ENCODE peak calls at places on chromosomes 3 and 15, in eight cellular contexts. One of them, this sample, is unnamed.

GRCh38 chr15:67720556-67721175 is 104.6 kb upstream of the SKOR1 start:
- DNase-seq in H1: no peak
- DNase-seq in HepG2: no peak
- DNase-seq in GM23338: no peak
- DNase-seq in GM12878: no peak
- DNase-seq in endothelial cell of umbilical vein: no peak
- DNase-seq in HCT116: no peak
- DNase-seq in K562: peak; percentile 37
- DNase-seq in this sample: no peak

GRCh38 chr15:88450125-88450798 is 16.9 kb downstream of the MRPL46 start:
- DNase-seq in H1: peak; percentile 98
- DNase-seq in HepG2: peak; percentile 53
- DNase-seq in GM23338: peak; percentile 91
- DNase-seq in GM12878: no peak
- DNase-seq in endothelial cell of umbilical vein: peak; percentile 61
- DNase-seq in HCT116: peak; percentile 49
- DNase-seq in K562: peak; percentile 81
- DNase-seq in this sample: no peak

GRCh38 chr3:170228093-170228766 is 6.0 kb downstream of the PRKCI start:
- DNase-seq in H1: no peak
- DNase-seq in HepG2: no peak
- DNase-seq in GM23338: no peak
- DNase-seq in GM12878: no peak
- DNase-seq in endothelial cell of umbilical vein: no peak
- DNase-seq in HCT116: no peak
- DNase-seq in K562: no peak
- DNase-seq in this sample: no peak

GRCh38 chr3:4568831-4569230 is 75.7 kb downstream of the ITPR1 start:
- DNase-seq in H1: no peak
- DNase-seq in HepG2: no peak
- DNase-seq in GM23338: peak; percentile 57
- DNase-seq in GM12878: no peak
- DNase-seq in endothelial cell of umbilical vein: no peak
- DNase-seq in HCT116: no peak
- DNase-seq in K562: no peak
- DNase-seq in this sample: no peak

GRCh38 chr3:73510298-73510697 is 114.4 kb downstream of the PDZRN3 start:
- DNase-seq in H1: no peak
- DNase-seq in HepG2: no peak
- DNase-seq in GM23338: no peak
- DNase-seq in GM12878: no peak
- DNase-seq in endothelial cell of umbilical vein: no peak
- DNase-seq in HCT116: no peak
- DNase-seq in K562: no peak
- DNase-seq in this sample: no peak

GRCh38 chr15:90592144-90592887 is 62.6 kb downstream of the CRTC3 start:
- DNase-seq in H1: no peak
- DNase-seq in HepG2: peak; percentile 7
- DNase-seq in GM23338: no peak
- DNase-seq in GM12878: no peak
- DNase-seq in endothelial cell of umbilical vein: no peak
- DNase-seq in HCT116: no peak
- DNase-seq in K562: no peak
- DNase-seq in this sample: peak; percentile 61

GRCh38 chr3:161108840-161109239 is 3.7 kb upstream of the B3GALNT1 start:
- DNase-seq in H1: no peak
- DNase-seq in HepG2: no peak
- DNase-seq in GM23338: no peak
- DNase-seq in GM12878: no peak
- DNase-seq in endothelial cell of umbilical vein: no peak
- DNase-seq in HCT116: peak; percentile 22
- DNase-seq in K562: no peak
- DNase-seq in this sample: no peak

GRCh38 chr15:52677593-52677992 is 1.6 kb downstream of the ATOSA start:
- DNase-seq in H1: no peak
- DNase-seq in HepG2: no peak
- DNase-seq in GM23338: no peak
- DNase-seq in GM12878: peak; percentile 46
- DNase-seq in endothelial cell of umbilical vein: no peak
- DNase-seq in HCT116: no peak
- DNase-seq in K562: no peak
- DNase-seq in this sample: no peak

GRCh38 chr3:138898301-138898700 is 48.6 kb downstream of the FOXL2 start:
- DNase-seq in H1: no peak
- DNase-seq in HepG2: no peak
- DNase-seq in GM23338: no peak
- DNase-seq in GM12878: no peak
- DNase-seq in endothelial cell of umbilical vein: peak; percentile 50
- DNase-seq in HCT116: no peak
- DNase-seq in K562: peak; percentile 33
- DNase-seq in this sample: no peak

GRCh38 chr3:140863481-140864084 is 78.1 kb upstream of the SLC25A36 start:
- DNase-seq in H1: peak; percentile 77
- DNase-seq in HepG2: peak; percentile 49
- DNase-seq in GM23338: peak; percentile 87
- DNase-seq in GM12878: peak; percentile 44
- DNase-seq in endothelial cell of umbilical vein: peak; percentile 58
- DNase-seq in HCT116: peak; percentile 45
- DNase-seq in K562: peak; percentile 29
- DNase-seq in this sample: peak; percentile 82

GRCh38 chr15:70166506-70167087 is 68.9 kb upstream of the TLE3 start:
- DNase-seq in H1: no peak
- DNase-seq in HepG2: no peak
- DNase-seq in GM23338: no peak
- DNase-seq in GM12878: no peak
- DNase-seq in endothelial cell of umbilical vein: no peak
- DNase-seq in HCT116: no peak
- DNase-seq in K562: no peak
- DNase-seq in this sample: no peak

GRCh38 chr15:73781038-73781925 is 28.1 kb upstream of the INSYN1 start:
- DNase-seq in H1: peak; percentile 66
- DNase-seq in HepG2: no peak
- DNase-seq in GM23338: peak; percentile 55
- DNase-seq in GM12878: no peak
- DNase-seq in endothelial cell of umbilical vein: no peak
- DNase-seq in HCT116: no peak
- DNase-seq in K562: peak; percentile 73
- DNase-seq in this sample: no peak

GRCh38 chr15:75659141-75659771 is 11.5 kb downstream of the SNX33 start:
- DNase-seq in H1: no peak
- DNase-seq in HepG2: no peak
- DNase-seq in GM23338: no peak
- DNase-seq in GM12878: no peak
- DNase-seq in endothelial cell of umbilical vein: no peak
- DNase-seq in HCT116: no peak
- DNase-seq in K562: no peak
- DNase-seq in this sample: no peak

GRCh38 chr15:78100886-78101285 is 8.5 kb downstream of the SH2D7 start:
- DNase-seq in H1: no peak
- DNase-seq in HepG2: no peak
- DNase-seq in GM23338: no peak
- DNase-seq in GM12878: no peak
- DNase-seq in endothelial cell of umbilical vein: no peak
- DNase-seq in HCT116: no peak
- DNase-seq in K562: no peak
- DNase-seq in this sample: no peak

GRCh38 chr15:31522056-31522455 is 195.4 kb downstream of the KLF13 start:
- DNase-seq in H1: no peak
- DNase-seq in HepG2: no peak
- DNase-seq in GM23338: no peak
- DNase-seq in GM12878: no peak
- DNase-seq in endothelial cell of umbilical vein: no peak
- DNase-seq in HCT116: no peak
- DNase-seq in K562: no peak
- DNase-seq in this sample: no peak

GRCh38 chr3:76997733-76998132 is 42.2 kb upstream of the ROBO2 start:
- DNase-seq in H1: no peak
- DNase-seq in HepG2: no peak
- DNase-seq in GM23338: no peak
- DNase-seq in GM12878: no peak
- DNase-seq in endothelial cell of umbilical vein: no peak
- DNase-seq in HCT116: no peak
- DNase-seq in K562: no peak
- DNase-seq in this sample: no peak

GRCh38 chr3:113495035-113495434 is 19.9 kb downstream of the SPICE1 start:
- DNase-seq in H1: no peak
- DNase-seq in HepG2: peak; percentile 34
- DNase-seq in GM23338: peak; percentile 56
- DNase-seq in GM12878: no peak
- DNase-seq in endothelial cell of umbilical vein: peak; percentile 61
- DNase-seq in HCT116: peak; percentile 23
- DNase-seq in K562: no peak
- DNase-seq in this sample: no peak

GRCh38 chr3:106329505-106329904 is 460.7 kb upstream of the CBLB start:
- DNase-seq in H1: no peak
- DNase-seq in HepG2: no peak
- DNase-seq in GM23338: no peak
- DNase-seq in GM12878: no peak
- DNase-seq in endothelial cell of umbilical vein: no peak
- DNase-seq in HCT116: no peak
- DNase-seq in K562: no peak
- DNase-seq in this sample: no peak

GRCh38 chr3:170976190-170976519 is 50.4 kb downstream of the SLC2A2 start:
- DNase-seq in H1: no peak
- DNase-seq in HepG2: no peak
- DNase-seq in GM23338: no peak
- DNase-seq in GM12878: no peak
- DNase-seq in endothelial cell of umbilical vein: no peak
- DNase-seq in HCT116: no peak
- DNase-seq in K562: no peak
- DNase-seq in this sample: no peak

GRCh38 chr3:182255095-182255600 is 538.2 kb upstream of the ATP11B start:
- DNase-seq in H1: no peak
- DNase-seq in HepG2: no peak
- DNase-seq in GM23338: no peak
- DNase-seq in GM12878: no peak
- DNase-seq in endothelial cell of umbilical vein: no peak
- DNase-seq in HCT116: no peak
- DNase-seq in K562: no peak
- DNase-seq in this sample: no peak

GRCh38 chr3:185739264-185739701 is 85.6 kb downstream of the IGF2BP2 start:
- DNase-seq in H1: no peak
- DNase-seq in HepG2: no peak
- DNase-seq in GM23338: peak; percentile 47
- DNase-seq in GM12878: no peak
- DNase-seq in endothelial cell of umbilical vein: no peak
- DNase-seq in HCT116: no peak
- DNase-seq in K562: no peak
- DNase-seq in this sample: no peak
- H3K27ac ChIP-seq in H1: no peak overlapping the region
- H3K27ac ChIP-seq in HepG2: no peak overlapping the region
- H3K27ac ChIP-seq in GM23338: no peak overlapping the region
- H3K27ac ChIP-seq in GM12878: no peak overlapping the region
- H3K27ac ChIP-seq in endothelial cell of umbilical vein: no peak overlapping the region
- H3K27ac ChIP-seq in HCT116: no peak overlapping the region
- H3K27ac ChIP-seq in K562: no peak overlapping the region
- H3K27ac ChIP-seq in this sample: peak overlapping the region; percentile 12

DNA sequence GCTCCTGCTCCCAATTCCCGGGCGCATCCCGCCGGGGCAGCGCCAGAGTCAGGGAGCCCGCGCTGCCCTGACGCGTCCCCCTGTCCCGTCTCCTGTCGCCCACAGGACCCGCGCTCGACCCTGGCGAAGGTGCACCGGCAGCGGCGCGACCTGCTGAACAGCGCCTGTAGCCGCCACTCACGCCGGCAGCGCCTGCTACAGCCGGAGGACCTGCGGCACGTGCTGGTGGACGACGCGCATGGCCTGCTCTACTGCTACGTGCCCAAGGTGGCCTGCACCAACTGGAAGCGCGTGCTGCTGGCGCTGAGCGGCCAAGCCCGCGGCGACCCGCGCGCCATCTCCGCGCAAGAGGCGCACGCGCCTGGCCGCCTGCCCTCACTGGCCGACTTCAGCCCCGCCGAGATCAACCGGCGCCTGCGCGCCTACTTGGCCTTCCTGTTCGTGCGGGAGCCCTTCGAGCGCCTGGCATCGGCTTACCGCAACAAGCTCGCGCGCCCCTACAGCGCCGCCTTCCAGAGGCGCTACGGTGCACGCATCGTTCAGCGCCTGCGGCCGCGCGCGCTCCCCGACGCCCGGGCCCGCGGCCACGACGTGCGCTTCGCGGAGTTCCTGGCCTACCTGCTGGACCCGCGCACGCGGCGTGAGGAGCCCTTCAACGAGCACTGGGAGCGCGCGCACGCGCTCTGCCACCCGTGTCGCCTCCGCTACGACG is 16.9 kb downstream of the C3orf22 start:
- DNase-seq in H1: peak; percentile 50
- DNase-seq in HepG2: no peak
- DNase-seq in GM23338: peak; percentile 80
- DNase-seq in GM12878: no peak
- DNase-seq in endothelial cell of umbilical vein: no peak
- DNase-seq in HCT116: no peak
- DNase-seq in K562: no peak
- DNase-seq in this sample: no peak
- TF ChIP-seq EZH2 in H1: no peak
- TF ChIP-seq EZH2 in HepG2: no peak
- TF ChIP-seq EZH2 in GM23338: no peak
- TF ChIP-seq EZH2 in GM12878: no peak
- TF ChIP-seq EZH2 in endothelial cell of umbilical vein: peak; percentile 63
- TF ChIP-seq EZH2 in HCT116: no peak
- TF ChIP-seq EZH2 in K562: no peak
- TF ChIP-seq EZH2 in this sample: no peak

DNA sequence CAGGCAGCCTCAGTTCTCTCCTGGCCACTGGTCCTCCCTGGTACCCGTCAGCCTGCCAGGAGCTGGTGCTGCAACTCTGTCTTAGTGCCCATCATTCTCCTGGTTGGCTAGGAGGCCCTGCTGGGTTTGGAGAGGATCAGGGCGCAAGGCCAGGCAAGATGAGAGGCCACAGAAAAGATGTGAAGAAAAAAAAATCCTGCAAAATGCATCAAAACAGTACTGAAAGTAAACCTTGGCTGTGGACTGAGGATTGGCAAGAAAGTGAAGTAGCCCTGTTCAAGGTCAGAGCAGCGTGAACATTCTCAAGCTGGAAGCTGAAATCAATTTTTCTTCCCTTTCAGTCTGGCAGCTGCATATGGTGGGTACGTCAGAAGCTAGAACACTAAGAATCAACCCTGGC is 74.2 kb downstream of the GTF2E1 start:
- DNase-seq in H1: no peak
- DNase-seq in HepG2: no peak
- DNase-seq in GM23338: no peak
- DNase-seq in GM12878: no peak
- DNase-seq in endothelial cell of umbilical vein: no peak
- DNase-seq in HCT116: no peak
- DNase-seq in K562: no peak
- DNase-seq in this sample: no peak
- TF ChIP-seq POLR2AphosphoS5 in H1: no peak
- TF ChIP-seq POLR2AphosphoS5 in HepG2: no peak
- TF ChIP-seq POLR2AphosphoS5 in GM23338: no peak
- TF ChIP-seq POLR2AphosphoS5 in GM12878: no peak
- TF ChIP-seq POLR2AphosphoS5 in endothelial cell of umbilical vein: no peak
- TF ChIP-seq POLR2AphosphoS5 in HCT116: no peak
- TF ChIP-seq POLR2AphosphoS5 in K562: no peak
- TF ChIP-seq POLR2AphosphoS5 in this sample: no peak

DNA sequence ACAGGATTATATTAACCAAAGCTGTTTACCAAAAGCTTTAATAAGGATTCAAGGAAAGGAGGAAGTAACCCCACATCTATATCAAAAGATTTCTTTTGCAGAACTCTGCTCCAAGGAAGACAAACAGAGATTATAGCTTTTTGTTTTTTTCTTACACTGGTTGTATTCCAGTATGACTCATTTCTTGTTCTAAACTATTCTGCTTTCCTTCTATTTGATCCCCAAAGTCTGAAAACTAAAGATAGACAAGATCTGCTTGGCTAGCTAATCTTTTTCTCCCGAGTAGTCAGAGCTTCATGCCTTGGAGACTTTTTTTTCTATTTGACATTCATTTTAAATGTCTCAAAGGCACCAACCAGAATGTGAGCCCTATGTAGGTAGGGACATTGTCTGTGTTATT is 36.8 kb upstream of the FRMD5 start:
- DNase-seq in H1: no peak
- DNase-seq in HepG2: no peak
- DNase-seq in GM23338: no peak
- DNase-seq in GM12878: no peak
- DNase-seq in endothelial cell of umbilical vein: peak; percentile 63
- DNase-seq in HCT116: no peak
- DNase-seq in K562: no peak
- DNase-seq in this sample: no peak
- H3K27ac ChIP-seq in H1: no peak overlapping the region
- H3K27ac ChIP-seq in HepG2: no peak overlapping the region
- H3K27ac ChIP-seq in GM23338: no peak overlapping the region
- H3K27ac ChIP-seq in GM12878: no peak overlapping the region
- H3K27ac ChIP-seq in endothelial cell of umbilical vein: no peak overlapping the region
- H3K27ac ChIP-seq in HCT116: no peak overlapping the region
- H3K27ac ChIP-seq in K562: no peak overlapping the region
- H3K27ac ChIP-seq in this sample: no peak overlapping the region

This sample was measured in SK-N-MC.